ENCODE peak calls at places on chromosomes 11 and 22, in ten cellular contexts. J, Y, F, D, K, U, G, M, A and E are unnamed samples.

GRCh38 chr22:43974028-43974545 is 18.8 kb downstream of the SAMM50 start:
- DNase-seq in J (no peak), G (no peak), M (no peak), A (no peak), D (no peak), K (no peak), U (no peak), F (no peak), Y (no peak), E (no peak)

GRCh38 chr11:19931141-19931767 is 218.6 kb downstream of the NAV2 start:
- DNase-seq in F (no peak), G (no peak), Y (no peak), A (peak), M (peak), K (no peak), J (no peak), D (peak), U (no peak), E (no peak)

GRCh38 chr11:46677991-46678740 is 22.3 kb downstream of the ARHGAP1 start:
- DNase-seq in Y (no peak), M (no peak), G (no peak), F (no peak), A (peak), J (no peak), K (no peak), D (no peak), U (no peak), E (no peak)

GRCh38 chr11:47179655-47179991 is 2.9 kb upstream of the ARFGAP2 start:
- DNase-seq in G (no peak), M (peak), U (peak), A (peak), K (no peak), D (peak), J (peak), F (peak), Y (peak), E (no peak)

GRCh38 chr11:8033312-8033715 is 46.2 kb downstream of the EIF3F start:
- DNase-seq in G (peak), A (peak), U (peak), J (peak), M (peak), D (peak), Y (peak), K (peak), F (peak), E (no peak)

GRCh38 chr11:3111919-3112690 is 53.0 kb downstream of the OSBPL5 start:
- DNase-seq in G (no peak), U (no peak), A (no peak), M (no peak), K (no peak), J (no peak), Y (no peak), D (no peak), F (no peak), E (no peak)

GRCh38 chr22:46578824-46579561 is 41.2 kb upstream of the GRAMD4 start:
- DNase-seq in G (no peak), J (no peak), Y (no peak), F (no peak), U (no peak), A (no peak), D (peak), K (no peak), M (peak), E (peak)

GRCh38 chr11:64856382-64857227 is 12.2 kb upstream of the CDC42BPG start:
- DNase-seq in U (peak), A (peak), Y (no peak), D (peak), G (no peak), K (peak), M (peak), J (peak), F (peak), E (peak)

GRCh38 chr11:61087426-61088119 is 14.7 kb upstream of the CD5 start:
- DNase-seq in A (no peak), M (no peak), K (no peak), U (no peak), G (no peak), F (no peak), Y (no peak), J (no peak), D (no peak), E (no peak)

GRCh38 chr11:57499413-57499982 is 16.0 kb downstream of the SLC43A1 start:
- DNase-seq in M (peak), G (peak), J (no peak), D (peak), Y (peak), F (peak), U (peak), K (peak), A (peak), E (peak)

GRCh38 chr11:130369141-130369691 is 54.5 kb upstream of the ZBTB44 start:
- DNase-seq in G (peak), Y (no peak), F (no peak), K (peak), J (no peak), D (no peak), M (peak), U (no peak), A (peak), E (no peak)

GRCh38 chr11:101864098-101864497 is 50.7 kb upstream of the CEP126 start:
- DNase-seq in U (no peak), F (no peak), G (no peak), J (no peak), Y (no peak), A (no peak), M (no peak), D (no peak), K (no peak), E (no peak)

GRCh38 chr11:27471588-27472397 is 797 bp downstream of the LGR4 start:
- DNase-seq in K (no peak), Y (peak), D (no peak), G (peak), F (peak), J (peak), A (no peak), M (no peak), U (peak), E (peak)

GRCh38 chr22:37534445-37534844 is 15.2 kb upstream of the CARD10 start:
- DNase-seq in Y (no peak), D (no peak), K (no peak), M (no peak), A (no peak), U (no peak), J (no peak), F (no peak), G (no peak), E (no peak)

GRCh38 chr11:8913961-8914660 is 3.1 kb downstream of the AKIP1 start:
- DNase-seq in J (peak), K (no peak), Y (peak), A (peak), G (peak), M (peak), D (peak), F (peak), U (peak), E (no peak)

GRCh38 chr22:37569009-37569920 is 9.0 kb downstream of the CDC42EP1 start:
- DNase-seq in K (no peak), Y (no peak), F (no peak), G (peak), J (no peak), A (no peak), M (no peak), D (no peak), U (no peak), E (no peak)

GRCh38 chr11:931385-931784 is 5.7 kb downstream of the AP2A2 start:
- DNase-seq in U (no peak), J (no peak), A (no peak), D (peak), M (no peak), F (no peak), K (no peak), Y (no peak), G (no peak), E (no peak)

GRCh38 chr11:20631525-20632168 is 32.2 kb downstream of the SLC6A5 start:
- DNase-seq in G (no peak), Y (no peak), J (no peak), M (no peak), K (no peak), A (no peak), U (no peak), F (no peak), D (no peak), E (no peak)